ENCODE peak calls at places on chromosomes 11 and 22, in seven cellular contexts. U, H, L, X, E, Z and J are unnamed samples.

GRCh38 chr11:75591966-75592365 is 29.9 kb downstream of the SERPINH1 start:
- DNase-seq in U (no peak), H (no peak), L (no peak), X (no peak), E (no peak), Z (no peak), J (no peak)

GRCh38 chr22:36743591-36744412 is 32.1 kb downstream of the IFT27 start:
- DNase-seq in U (no peak), H (no peak), L (peak), X (no peak), E (no peak), Z (no peak), J (peak)

GRCh38 chr11:118095493-118095892 is 8.7 kb upstream of the SMIM35 start:
- DNase-seq in U (no peak), H (no peak), L (no peak), X (no peak), E (no peak), Z (no peak), J (no peak)

GRCh38 chr11:3104051-3104714 is 47.0 kb upstream of the CARS1 start:
- DNase-seq in U (no peak), H (no peak), L (no peak), X (no peak), E (no peak), Z (no peak), J (peak)

GRCh38 chr11:16356751-16357365 is 512 bp upstream of the SOX6 start:
- DNase-seq in U (no peak), H (no peak), L (no peak), X (no peak), E (no peak), Z (no peak), J (no peak)

GRCh38 chr22:46239261-46240048 is 10.6 kb downstream of the CDPF1 start:
- DNase-seq in U (no peak), H (no peak), L (no peak), X (no peak), E (no peak), Z (no peak), J (no peak)

GRCh38 chr11:133842053-133842452 is 3.3 kb downstream of the SPATA19 start:
- DNase-seq in U (no peak), H (no peak), L (no peak), X (no peak), E (no peak), Z (no peak), J (no peak)

GRCh38 chr11:61700720-61701119 is 20.5 kb downstream of the DAGLA start:
- DNase-seq in U (no peak), H (no peak), L (no peak), X (no peak), E (no peak), Z (no peak), J (no peak)

GRCh38 chr11:48078661-48079060 is 98.3 kb downstream of the PTPRJ start:
- DNase-seq in U (no peak), H (no peak), L (no peak), X (no peak), E (no peak), Z (no peak), J (no peak)

GRCh38 chr11:75264356-75264755 is 23.8 kb downstream of the TPBGL start:
- DNase-seq in U (no peak), H (no peak), L (no peak), X (peak), E (no peak), Z (no peak), J (peak)

GRCh38 chr22:42414565-42415298 is 17.5 kb downstream of the NFAM1 start:
- DNase-seq in U (no peak), H (no peak), L (no peak), X (no peak), E (no peak), Z (no peak), J (no peak)

GRCh38 chr11:33664166-33664565 is 36.5 kb downstream of the C11orf91 start:
- DNase-seq in U (no peak), H (no peak), L (no peak), X (no peak), E (no peak), Z (no peak), J (no peak)

GRCh38 chr11:32400196-32400595 is 35.1 kb downstream of the WT1 start:
- DNase-seq in U (no peak), H (no peak), L (no peak), X (no peak), E (no peak), Z (peak), J (no peak)

GRCh38 chr11:69501891-69502860 is 20.7 kb downstream of the LINC01488 start:
- DNase-seq in U (no peak), H (no peak), L (no peak), X (no peak), E (no peak), Z (no peak), J (peak)

GRCh38 chr11:64619811-64620285 is 28.8 kb downstream of the SLC22A12 start:
- DNase-seq in U (peak), H (no peak), L (peak), X (peak), E (peak), Z (peak), J (no peak)

DNA sequence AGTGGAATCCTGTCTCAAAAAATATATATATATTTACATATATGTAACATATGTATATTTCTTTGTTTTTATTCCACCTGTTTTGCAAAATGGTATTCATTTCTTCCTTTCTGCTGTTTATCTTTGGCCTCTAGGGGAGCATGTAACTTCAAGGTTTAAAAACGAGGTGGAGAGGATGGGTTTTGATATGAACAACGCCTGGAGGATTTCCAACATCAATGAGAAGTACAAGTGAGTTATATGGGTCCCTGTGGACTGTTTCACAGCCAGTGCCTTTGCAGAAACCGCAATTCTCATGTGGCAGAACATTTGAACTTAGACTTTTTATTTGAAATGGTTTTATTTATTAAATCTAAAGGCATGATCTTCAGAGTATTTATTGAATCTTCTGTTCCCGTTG is 81.6 kb upstream of the HORMAD2 start:
- DNase-seq in U (no peak), H (no peak), L (no peak), X (no peak), E (no peak), Z (peak), J (no peak)
- TF ChIP-seq CTCF in U (peak), H (no peak), L (no peak), X (no peak), E (no peak), Z (peak), J (no peak)

DNA sequence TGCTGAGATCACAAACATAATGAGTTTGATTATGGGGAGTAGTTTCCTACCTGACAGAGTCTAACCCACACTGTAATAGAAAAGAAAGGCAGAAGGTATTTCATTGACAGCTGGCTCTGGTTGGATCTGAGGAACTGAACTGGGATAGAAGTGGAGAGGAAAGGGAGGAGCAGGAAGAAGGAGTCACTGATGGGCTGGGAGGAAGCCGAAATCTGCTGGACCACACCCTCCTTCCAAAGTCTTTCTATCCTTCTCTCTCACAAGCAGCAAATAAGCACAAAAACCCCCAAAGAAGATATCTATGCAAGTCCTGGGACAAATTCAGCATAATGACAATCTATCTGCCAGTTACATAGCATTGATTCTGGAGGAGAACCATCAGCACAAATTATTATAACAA is 11.6 kb downstream of the BLID start:
- DNase-seq in U (no peak), H (no peak), L (no peak), X (no peak), E (no peak), Z (no peak), J (no peak)
- H3K4me3 ChIP-seq in U (no peak), H (no peak), L (no peak), X (no peak), E (no peak), Z (no peak), J (no peak)

DNA sequence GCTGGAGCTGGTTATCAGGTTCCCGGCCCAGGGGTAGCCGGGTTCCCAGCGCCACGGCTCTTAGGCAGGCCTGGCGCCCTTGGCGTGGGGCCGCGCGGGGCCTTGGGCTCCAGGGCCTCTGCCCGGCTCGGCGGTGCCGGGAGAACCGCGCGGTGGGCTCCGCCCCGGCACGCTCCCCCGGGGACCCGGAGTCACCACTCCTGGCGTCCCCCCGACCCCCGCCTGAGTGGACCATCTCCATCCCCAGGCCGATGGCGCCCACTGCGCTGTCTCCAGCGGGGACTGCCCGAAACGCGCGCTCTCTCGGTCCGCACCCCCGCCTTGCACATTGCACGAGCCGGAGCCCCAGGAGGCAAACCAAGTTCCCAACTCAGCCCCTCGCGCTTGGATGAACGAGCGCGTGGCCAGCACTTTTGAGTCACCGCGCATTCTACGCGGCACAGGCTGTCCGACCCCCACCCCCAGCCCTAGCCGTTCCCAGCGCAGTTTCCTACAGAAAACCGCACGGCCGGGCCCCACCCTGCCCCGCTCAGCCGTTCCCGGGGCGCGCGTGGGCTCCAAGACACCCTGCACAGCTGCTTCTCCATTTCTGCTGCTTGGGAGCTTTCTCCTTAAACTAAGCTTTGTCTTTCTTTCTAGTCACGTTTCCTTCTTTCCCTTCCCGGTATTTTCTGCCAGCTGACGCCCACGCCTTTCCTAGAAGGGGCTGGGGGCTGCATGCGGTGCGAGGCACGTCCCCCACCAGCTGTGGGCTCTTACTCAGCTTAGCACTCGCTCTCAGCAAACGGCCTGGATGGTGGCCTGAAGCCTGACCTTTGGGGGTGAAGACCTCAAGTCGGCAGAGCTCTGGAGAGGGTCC is 650 bp upstream of the CHID1 start:
- DNase-seq in U (peak), H (peak), L (peak), X (peak), E (no peak), Z (peak), J (peak)
- TF ChIP-seq CTCF in U (no peak), H (no peak), L (no peak), X (no peak), E (peak), Z (no peak), J (no peak)

DNA sequence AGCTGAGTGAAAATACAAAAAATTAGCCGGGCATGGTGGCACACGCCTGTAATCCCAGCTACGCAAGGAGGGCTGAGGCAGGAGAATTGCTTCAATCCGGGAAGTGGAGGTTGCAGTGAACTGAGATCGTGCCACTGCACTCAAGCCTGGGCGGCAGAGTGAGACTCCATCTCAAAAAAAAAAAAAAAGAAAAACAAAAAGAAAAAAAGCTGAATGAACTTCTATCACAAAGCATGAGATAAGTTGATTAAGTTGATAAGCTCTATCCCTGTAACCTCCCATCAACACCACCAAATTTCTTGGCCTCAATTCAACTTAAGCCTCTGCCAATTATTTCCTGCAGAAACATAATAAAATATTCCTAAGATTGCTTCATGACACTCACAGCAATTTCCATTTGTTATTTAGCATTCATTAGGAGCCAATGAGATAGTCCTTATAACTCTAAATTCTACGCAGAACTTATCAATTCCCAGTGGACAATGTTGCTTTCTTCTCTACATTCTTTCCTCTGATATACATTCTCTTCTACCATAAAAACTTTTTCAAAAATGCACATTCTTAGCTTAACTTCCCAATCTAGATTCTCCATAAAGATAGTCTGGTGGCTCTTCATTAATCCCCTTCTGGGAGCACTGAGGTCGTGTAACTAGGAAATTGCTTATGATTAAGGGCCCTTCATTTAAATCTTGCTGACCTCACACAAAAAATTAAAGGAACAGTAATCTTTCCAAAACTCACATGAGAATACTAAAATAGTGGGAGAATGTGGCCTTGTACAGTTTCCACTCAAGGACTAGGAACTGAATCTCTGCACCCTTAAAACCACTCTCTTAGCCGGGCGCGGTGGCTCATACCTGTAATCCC is 2.9 kb downstream of the AMBRA1 start:
- DNase-seq in U (no peak), H (no peak), L (no peak), X (no peak), E (no peak), Z (no peak), J (no peak)
- H3K4me3 ChIP-seq in U (peak), H (no peak), L (no peak), X (no peak), E (peak), Z (no peak), J (no peak)

GRCh38 chr22:17217179-17217578 is 2.1 kb downstream of the ADA2 start:
- DNase-seq in U (no peak), H (peak), L (no peak), X (no peak), E (no peak), Z (no peak), J (no peak)
- TF ChIP-seq CTCF in U (no peak), H (peak), L (no peak), X (no peak), E (no peak), Z (no peak), J (no peak)

DNA sequence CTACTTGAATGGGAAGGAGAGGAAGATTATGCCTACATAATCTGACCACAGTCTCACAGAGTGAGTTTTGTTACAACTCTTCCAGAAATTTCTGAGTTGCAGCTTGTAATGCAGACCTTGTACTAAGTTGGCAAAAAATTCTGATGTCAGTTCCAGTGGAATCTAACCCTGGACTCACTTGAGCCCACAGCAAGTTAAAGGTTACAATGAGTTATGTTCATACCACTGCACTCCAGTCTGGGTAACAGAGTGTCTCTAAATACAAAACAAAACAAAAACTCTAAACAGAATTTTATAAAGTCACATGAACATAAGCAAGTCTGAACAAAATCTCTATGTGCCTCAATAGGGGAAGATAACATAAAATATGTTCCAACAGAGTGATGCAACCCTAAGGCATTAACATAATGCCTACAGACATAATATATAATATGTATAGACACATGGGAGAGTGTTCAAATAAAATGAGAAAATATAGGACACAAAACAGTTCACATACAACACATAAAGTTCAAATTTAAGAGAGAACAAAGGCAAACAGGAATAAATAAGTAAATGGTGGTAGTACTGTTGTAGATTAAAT is 1.1 kb downstream of the GLYAT start:
- DNase-seq in U (peak), H (no peak), L (no peak), X (no peak), E (no peak), Z (no peak), J (no peak)
- H3K4me3 ChIP-seq in U (no peak), H (no peak), L (no peak), X (no peak), E (no peak), Z (no peak), J (no peak)